ENCODE peak calls at places on chromosomes 7 and 10, in nine cellular contexts. X is astrocyte of the spinal cord; W is GM18507; B is stimulated activated CD8-positive, alpha-beta memory T cell treated with anti-CD3 and anti-CD28 coated beads, Interleukin-15, amount 100 ng/mL, for 4 hours; Q is GM13977; L is EL; R is SK-N-SH; F is T-helper 1 cell; H is mucosa of gallbladder. E is an unnamed sample.

GRCh38 chr7:104967088-104967487 is 46.9 kb upstream of the KMT2E start:
- DNase-seq in W (no peak), F (no peak), X (no peak), R (no peak), B (no peak), Q (no peak), H (no peak), L (no peak), E (no peak)

GRCh38 chr10:90417466-90418210 is 440.2 kb downstream of the HTR7 start:
- DNase-seq in F (no peak), H (no peak), L (no peak), R (no peak), Q (no peak), B (no peak), W (no peak), X (no peak), E (no peak)

GRCh38 chr10:12081879-12082560 is 13.3 kb downstream of the DHTKD1 start:
- DNase-seq in F (no peak), W (no peak), L (peak; percentile 62), H (no peak), R (no peak), B (no peak), Q (no peak), X (peak; percentile 59), E (no peak)

GRCh38 chr10:14742815-14743214 is 31.9 kb downstream of the FAM107B start:
- DNase-seq in L (no peak), H (peak; percentile 44), Q (no peak), F (no peak), R (no peak), W (no peak), B (no peak), X (no peak), E (no peak)

GRCh38 chr7:138981332-138982203 is at the start of gene KIAA1549:
- DNase-seq in L (peak; percentile 71), B (peak; percentile 17), Q (peak; percentile 94), X (peak; percentile 48), R (peak; percentile 98), W (peak; percentile 73), H (peak; percentile 53), F (no peak), E (no peak)

GRCh38 chr10:68987611-68988010 is 992 bp upstream of the KIFBP start:
- DNase-seq in X (no peak), L (no peak), F (no peak), Q (no peak), W (no peak), H (no peak), B (no peak), R (no peak), E (no peak)

GRCh38 chr7:135716677-135717238 is 11.2 kb downstream of the SLC13A4 start:
- DNase-seq in H (no peak), R (peak; percentile 57), W (no peak), L (peak; percentile 94), Q (no peak), X (peak; percentile 93), B (no peak), F (no peak), E (no peak)

GRCh38 chr7:151876112-151876898 is 610 bp downstream of the PRKAG2 start:
- DNase-seq in F (peak; percentile 54), R (peak; percentile 80), X (peak; percentile 12), W (no peak), H (peak; percentile 74), L (peak; percentile 23), B (peak; percentile 52), Q (peak; percentile 72), E (no peak)

GRCh38 chr10:100232101-100232500 is 2.7 kb upstream of the CHUK start:
- DNase-seq in F (no peak), W (no peak), R (no peak), X (no peak), L (no peak), B (no peak), Q (no peak), H (no peak), E (no peak)

GRCh38 chr7:101121996-101122932 is 4.6 kb upstream of the SERPINE1 start:
- DNase-seq in L (peak; percentile 100), R (no peak), F (no peak), H (peak; percentile 66), X (peak; percentile 98), Q (peak; percentile 53), W (peak; percentile 47), B (no peak), E (peak; percentile 90)

GRCh38 chr7:36788814-36789470 is 64.6 kb upstream of the AOAH start:
- DNase-seq in R (peak; percentile 16), W (no peak), H (no peak), X (no peak), F (no peak), Q (no peak), B (no peak), L (no peak), E (no peak)

GRCh38 chr10:126463306-126463705 is 75.0 kb upstream of the ADAM12 start:
- DNase-seq in F (no peak), L (no peak), Q (no peak), W (no peak), X (no peak), H (no peak), R (no peak), B (no peak), E (no peak)

GRCh38 chr7:50068026-50068425 is 25.0 kb downstream of the ZPBP start:
- DNase-seq in B (no peak), W (no peak), Q (no peak), H (no peak), L (peak; percentile 1), X (peak; percentile 19), F (no peak), R (no peak), E (no peak)

GRCh38 chr7:18505870-18506460 is 10.4 kb downstream of the HDAC9 start:
- DNase-seq in L (peak; percentile 44), B (no peak), Q (peak; percentile 25), X (peak; percentile 63), H (no peak), R (no peak), F (no peak), W (no peak), E (no peak)

GRCh38 chr10:42475168-42476098 is 162.9 kb downstream of the ZNF33B start:
- DNase-seq in L (peak; percentile 80), F (no peak), R (peak; percentile 86), X (no peak), W (no peak), H (no peak), B (no peak), Q (no peak), E (no peak)

GRCh38 chr10:3478632-3479240 is 306.2 kb upstream of the PITRM1 start:
- DNase-seq in R (no peak), F (no peak), B (no peak), X (no peak), H (no peak), W (no peak), Q (no peak), L (no peak), E (no peak)

GRCh38 chr10:130487562-130487961 is 351.4 kb downstream of the GLRX3 start:
- DNase-seq in L (no peak), Q (no peak), X (no peak), F (no peak), B (no peak), R (no peak), W (no peak), H (no peak), E (no peak)

GRCh38 chr10:78165172-78165571 is 131.5 kb downstream of the RPS24 start:
- DNase-seq in B (no peak), Q (no peak), F (no peak), W (no peak), H (no peak), L (no peak), X (no peak), R (no peak), E (no peak)

GRCh38 chr7:132066776-132067175 is 509.5 kb downstream of the PLXNA4 start:
- DNase-seq in B (no peak), W (no peak), X (peak; percentile 82), F (no peak), H (no peak), Q (no peak), R (no peak), L (peak; percentile 38), E (peak; percentile 78)

GRCh38 chr7:138164804-138165203 is 88.5 kb downstream of the AKR1D1 start:
- DNase-seq in R (no peak), B (no peak), W (no peak), X (no peak), F (no peak), L (no peak), Q (no peak), H (no peak), E (no peak)

GRCh38 chr10:132199268-132199853 is 12.6 kb downstream of the DPYSL4 start:
- DNase-seq in H (no peak), W (no peak), Q (no peak), B (no peak), L (no peak), R (peak; percentile 42), X (no peak), F (no peak), E (no peak)

GRCh38 chr10:35639651-35640311 is 2.3 kb downstream of the FZD8 start:
- DNase-seq in Q (no peak), F (no peak), L (peak; percentile 30), X (peak; percentile 54), R (peak; percentile 53), B (no peak), W (no peak), H (peak; percentile 18), E (no peak)

GRCh38 chr7:128398016-128398840 is 11.6 kb downstream of the IMPDH1 start:
- DNase-seq in F (no peak), L (peak; percentile 46), B (no peak), X (peak; percentile 39), Q (peak; percentile 64), H (peak; percentile 57), W (no peak), R (peak; percentile 90), E (no peak)

GRCh38 chr7:26664735-26665420 is 199.5 kb downstream of the SKAP2 start:
- DNase-seq in L (peak; percentile 44), R (no peak), H (no peak), B (no peak), F (no peak), W (no peak), Q (no peak), X (no peak), E (no peak)

GRCh38 chr7:42720871-42721835 is 190.7 kb downstream of the C7orf25 start:
- DNase-seq in Q (no peak), L (no peak), F (no peak), X (peak; percentile 15), W (no peak), H (no peak), R (no peak), B (no peak), E (no peak)

GRCh38 chr7:148155826-148156225 is 434.7 kb upstream of the C7orf33 start:
- DNase-seq in W (no peak), X (no peak), L (no peak), R (no peak), B (no peak), H (no peak), Q (no peak), F (no peak), E (no peak)

GRCh38 chr7:94080551-94080950 is 76.4 kb upstream of the BET1 start:
- DNase-seq in B (no peak), H (no peak), X (no peak), L (no peak), R (no peak), F (no peak), W (no peak), Q (no peak), E (no peak)

GRCh38 chr10:122457934-122458333 is 3.4 kb upstream of the HTRA1 start:
- DNase-seq in R (no peak), F (no peak), L (no peak), W (no peak), B (no peak), X (no peak), H (no peak), Q (no peak), E (no peak)

GRCh38 chr10:79246209-79246581 is 101.1 kb upstream of the PPIF start:
- DNase-seq in L (no peak), W (no peak), F (no peak), R (no peak), H (peak; percentile 92), X (no peak), Q (no peak), B (no peak), E (peak; percentile 83)

GRCh38 chr10:5876181-5876768 is 13.4 kb downstream of the ANKRD16 start:
- DNase-seq in R (peak; percentile 71), X (peak; percentile 59), F (no peak), Q (no peak), H (no peak), W (no peak), L (peak; percentile 83), B (no peak), E (no peak)

GRCh38 chr10:59337254-59337653 is 25.1 kb downstream of the FAM13C start:
- DNase-seq in B (no peak), H (peak; percentile 30), L (peak; percentile 4), R (no peak), W (no peak), Q (no peak), F (no peak), X (peak; percentile 73), E (no peak)